ENCODE peak calls at places on chromosomes 2 and 18, in four cellular contexts. A is stimulated activated CD4-positive, alpha-beta T cell treated with anti-CD3 and anti-CD28 coated beads, Interleukin-1b, Interleukin-23, amount 100 ng/mL, for 24 hours; S is NCI-H345; I is cardiac fibroblast. J is an unnamed sample.

GRCh38 chr2:212124597-212124996 is 414.0 kb downstream of the ERBB4 start:
- DNase-seq in S (no peak), I (peak; percentile 59), A (no peak), J (no peak)

GRCh38 chr18:66749030-66749429 is 145.1 kb upstream of the CDH19 start:
- DNase-seq in S (no peak), A (no peak), I (peak; percentile 51), J (no peak)

GRCh38 chr2:47003641-47004427 is 88.2 kb upstream of the MCFD2 start:
- DNase-seq in S (no peak), I (peak; percentile 35), A (no peak), J (no peak)

GRCh38 chr18:61893971-61894750 is 1.4 kb upstream of the RNF152 start:
- DNase-seq in I (peak; percentile 73), A (no peak), S (peak; percentile 83), J (peak; percentile 73)

GRCh38 chr2:2660789-2661355 is 329.8 kb upstream of the MYT1L start:
- DNase-seq in A (no peak), S (no peak), I (no peak), J (no peak)

GRCh38 chr2:110770308-110770695 is 37.9 kb downstream of the ACOXL start:
- DNase-seq in S (peak; percentile 91), A (no peak), I (no peak), J (no peak)

GRCh38 chr2:221641181-221641871 is 69.2 kb upstream of the EPHA4 start:
- DNase-seq in S (no peak), A (no peak), I (no peak), J (no peak)

GRCh38 chr2:173119069-173119807 is 43.6 kb downstream of the MAP3K20 start:
- DNase-seq in I (no peak), A (no peak), S (peak; percentile 8), J (no peak)

GRCh38 chr2:190213441-190214335 is 105.9 kb downstream of the HIBCH start:
- DNase-seq in I (no peak), S (no peak), A (no peak), J (no peak)

GRCh38 chr2:207135801-207136457 is 29.8 kb downstream of the KLF7 start:
- DNase-seq in A (no peak), I (no peak), S (no peak), J (no peak)

GRCh38 chr2:11213090-11213638 is 57.9 kb downstream of the SLC66A3 start:
- DNase-seq in I (peak; percentile 48), S (no peak), A (no peak), J (no peak)

GRCh38 chr2:237532225-237532624 is 34.1 kb upstream of the PRLH start:
- DNase-seq in S (no peak), I (no peak), A (no peak), J (no peak)

GRCh38 chr18:54702687-54703086 is 111.6 kb downstream of the DYNAP start:
- DNase-seq in S (no peak), A (no peak), I (peak; percentile 77), J (no peak)

GRCh38 chr2:85161626-85161960 is 28.4 kb downstream of the TCF7L1 start:
- DNase-seq in I (no peak), S (no peak), A (no peak), J (no peak)

GRCh38 chr2:233422050-233422639 is 67.9 kb downstream of the DGKD start:
- DNase-seq in S (peak; percentile 11), A (no peak), I (no peak), J (peak; percentile 73)

GRCh38 chr2:59314367-59314766 is 1073.2 kb upstream of the FANCL start:
- DNase-seq in I (no peak), A (no peak), S (no peak), J (no peak)